ENCODE peak calls at places on chromosomes 12 and 14, in five cellular contexts. E is ACHN, V is Ammon's horn, Y is NCI-H774, U is NCI-H510A treated with DMSO at 0.1 percent for 48 hours. H is an unnamed sample.

GRCh38 chr14:100295376-100296105 is 10.7 kb downstream of the SLC25A29 start:
- DNase-seq in Y (no peak), V (no peak), U (no peak), E (no peak), H (no peak)

GRCh38 chr12:56723889-56724659 is 1.0 kb downstream of the NACA start:
- DNase-seq in E (peak), V (peak), Y (peak), U (no peak), H (no peak)

GRCh38 chr12:113422929-113423669 is 919 bp downstream of the SDSL start:
- DNase-seq in V (no peak), U (no peak), E (no peak), Y (no peak), H (no peak)

GRCh38 chr12:92927055-92927435 is 2.0 kb downstream of the EEA1 start:
- DNase-seq in Y (no peak), U (no peak), E (peak), V (peak), H (peak)

GRCh38 chr12:101490286-101490920 is 15.3 kb downstream of the SPIC start:
- DNase-seq in U (peak), V (peak), Y (peak), E (peak), H (peak)

GRCh38 chr12:11927311-11927935 is 143.3 kb upstream of the BCL2L14 start:
- DNase-seq in V (no peak), Y (no peak), E (no peak), U (no peak), H (no peak)

GRCh38 chr12:31517994-31518393 is 72.9 kb downstream of the DENND5B start:
- DNase-seq in E (no peak), U (no peak), V (no peak), Y (no peak), H (peak)

GRCh38 chr14:32623300-32624093 is 294.4 kb downstream of the AKAP6 start:
- DNase-seq in U (no peak), Y (no peak), V (no peak), E (peak), H (no peak)

GRCh38 chr12:6824962-6825381 is 3.2 kb upstream of the P3H3 start:
- DNase-seq in E (no peak), V (no peak), Y (no peak), U (no peak), H (peak)

GRCh38 chr12:88242161-88242925 is 100.2 kb downstream of the TMTC3 start:
- DNase-seq in V (peak), U (no peak), Y (no peak), E (peak), H (no peak)

GRCh38 chr12:31518680-31519227 is 72.2 kb downstream of the DENND5B start:
- DNase-seq in E (peak), U (no peak), Y (peak), V (peak), H (peak)

GRCh38 chr14:87934185-87934584 is 58.8 kb downstream of the GALC start:
- DNase-seq in V (peak), U (peak), Y (no peak), E (no peak), H (no peak)

GRCh38 chr14:64060648-64061096 is 207.9 kb downstream of the SYNE2 start:
- DNase-seq in E (peak), V (no peak), U (no peak), Y (no peak), H (peak)

GRCh38 chr12:123670882-123671728 is at the start of gene TCTN2:
- DNase-seq in E (peak), U (peak), Y (peak), V (peak), H (peak)

GRCh38 chr12:32698285-32698684 is 19.2 kb downstream of the DNM1L start:
- DNase-seq in E (no peak), V (no peak), Y (peak), U (peak), H (no peak)

GRCh38 chr14:28656704-28657255 is 109.8 kb upstream of the FOXG1 start:
- DNase-seq in E (no peak), Y (no peak), V (no peak), U (no peak), H (no peak)

GRCh38 chr14:67705211-67705610 is 3.5 kb downstream of the RDH12 start:
- DNase-seq in Y (no peak), V (no peak), U (no peak), E (no peak), H (no peak)

GRCh38 chr12:64318605-64319004 is 72.0 kb downstream of the C12orf56 start:
- DNase-seq in U (no peak), V (peak), Y (no peak), E (no peak), H (peak)

GRCh38 chr14:65360144-65360784 is 52.3 kb upstream of the FUT8 start:
- DNase-seq in V (no peak), U (no peak), Y (no peak), E (no peak), H (no peak)

GRCh38 chr12:77337327-77337726 is 272.0 kb upstream of the E2F7 start:
- DNase-seq in V (no peak), U (peak), Y (peak), E (no peak), H (no peak)

GRCh38 chr14:95335071-95335470 is 15.4 kb upstream of the CLMN start:
- DNase-seq in Y (no peak), E (no peak), U (no peak), V (no peak), H (no peak)

GRCh38 chr12:111788178-111788654 is 21.5 kb downstream of the ALDH2 start:
- DNase-seq in E (peak), Y (no peak), U (no peak), V (peak), H (peak)

GRCh38 chr12:65670775-65671174 is 153.5 kb upstream of the HMGA2 start:
- DNase-seq in Y (no peak), V (no peak), E (no peak), U (no peak), H (no peak)

GRCh38 chr14:104637546-104638003 is 33.0 kb upstream of the TMEM179 start:
- DNase-seq in Y (no peak), U (no peak), V (no peak), E (no peak), H (no peak)

GRCh38 chr14:61460853-61461611 is 139.7 kb downstream of the PRKCH start:
- DNase-seq in Y (no peak), U (peak), V (no peak), E (no peak), H (no peak)